ENCODE peak calls at places on chromosomes 6 and 20, in four cellular contexts. I is lower leg skin; M is effector memory CD4-positive, alpha-beta T cell; O is dorsolateral prefrontal cortex. U is an unnamed sample.

GRCh38 chr6:105592329-105592728 is 189.4 kb upstream of the PREP start:
- DNase-seq in I (no peak), M (no peak), O (no peak), U (no peak)

GRCh38 chr20:58984691-58985090 is 3.6 kb downstream of the NELFCD start:
- DNase-seq in I (peak; percentile 74), M (no peak), O (no peak), U (no peak)

GRCh38 chr6:87555506-87555905 is 34.3 kb downstream of the RARS2 start:
- DNase-seq in I (no peak), M (no peak), O (no peak), U (no peak)

GRCh38 chr6:78243519-78243918 is 590.7 kb downstream of the MEI4 start:
- DNase-seq in I (no peak), M (no peak), O (no peak), U (no peak)

GRCh38 chr6:90885611-90886056 is 298.8 kb upstream of the MAP3K7 start:
- DNase-seq in I (no peak), M (no peak), O (no peak), U (no peak)

GRCh38 chr6:22906091-22906549 is 336.8 kb downstream of the HDGFL1 start:
- DNase-seq in I (no peak), M (no peak), O (no peak), U (no peak)

GRCh38 chr6:73556796-73557195 is 36.0 kb upstream of the EEF1A1 start:
- DNase-seq in I (no peak), M (no peak), O (no peak), U (no peak)

GRCh38 chr6:52109073-52109635 is 21.7 kb upstream of the PKHD1 start:
- DNase-seq in I (no peak), M (no peak), O (no peak), U (peak; percentile 50)

GRCh38 chr6:146914563-146915483 is 289.4 kb upstream of the STXBP5 start:
- DNase-seq in I (no peak), M (no peak), O (no peak), U (no peak)

GRCh38 chr6:107216197-107216933 is 101.0 kb upstream of the BEND3 start:
- DNase-seq in I (no peak), M (no peak), O (no peak), U (no peak)

GRCh38 chr6:53937461-53937860 is 142.7 kb downstream of the LRRC1 start:
- DNase-seq in I (no peak), M (no peak), O (no peak), U (no peak)

GRCh38 chr20:51350941-51351631 is 191.4 kb downstream of the NFATC2 start:
- DNase-seq in I (no peak), M (no peak), O (no peak), U (no peak)

GRCh38 chr6:50889912-50890311 is 71.2 kb downstream of the TFAP2B start:
- DNase-seq in I (no peak), M (no peak), O (no peak), U (no peak)

GRCh38 chr6:4102687-4103244 is 23.8 kb upstream of the FAM217A start:
- DNase-seq in I (no peak), M (no peak), O (no peak), U (no peak)

GRCh38 chr20:63819224-63819917 is 11.7 kb downstream of the ZBTB46 start:
- DNase-seq in I (no peak), M (no peak), O (no peak), U (no peak)
- H3K4me3 ChIP-seq in I (no peak overlapping the region), M (no peak overlapping the region), O (no peak overlapping the region), U (no peak overlapping the region)

GRCh38 chr20:22586645-22587310 is 2.4 kb upstream of the FOXA2 start:
- DNase-seq in I (no peak), M (no peak), O (no peak), U (no peak)
- H3K4me3 ChIP-seq in I (no peak overlapping the region), M (no peak overlapping the region), O (no peak overlapping the region), U (no peak overlapping the region)

GRCh38 chr20:62363920-62364851 is 2.9 kb downstream of the LAMA5 start:
- DNase-seq in I (peak; percentile 89), M (no peak), O (no peak), U (no peak)
- H3K4me3 ChIP-seq in I (no peak overlapping the region), M (no peak overlapping the region), O (peak overlapping the region; percentile 10), U (peak overlapping the region; percentile 96)

GRCh38 chr20:45857836-45858250 is 429 bp downstream of the ZSWIM3 start:
- DNase-seq in I (no peak), M (no peak), O (no peak), U (no peak)
- H3K4me3 ChIP-seq in I (peak overlapping the region; percentile 38), M (peak overlapping the region; percentile 89), O (peak overlapping the region; percentile 96), U (peak overlapping the region; percentile 90)

GRCh38 chr6:35665573-35665972 is 23.1 kb downstream of the FKBP5 start:
- DNase-seq in I (no peak), M (no peak), O (no peak), U (no peak)

GRCh38 chr6:35668708-35669440 is 19.8 kb downstream of the FKBP5 start:
- DNase-seq in I (no peak), M (no peak), O (no peak), U (no peak)

GRCh38 chr6:35664945-35665344 is 23.8 kb downstream of the FKBP5 start:
- DNase-seq in I (no peak), M (no peak), O (no peak), U (no peak)

GRCh38 chr6:35669441-35669776 is 19.3 kb downstream of the FKBP5 start:
- DNase-seq in I (no peak), M (no peak), O (no peak), U (no peak)

GRCh38 chr6:35668096-35668495 is 20.6 kb downstream of the FKBP5 start:
- DNase-seq in I (no peak), M (no peak), O (no peak), U (no peak)
- H3K4me3 ChIP-seq in I (no peak overlapping the region), M (no peak overlapping the region), O (no peak overlapping the region), U (peak overlapping the region; percentile 8)

DNA sequence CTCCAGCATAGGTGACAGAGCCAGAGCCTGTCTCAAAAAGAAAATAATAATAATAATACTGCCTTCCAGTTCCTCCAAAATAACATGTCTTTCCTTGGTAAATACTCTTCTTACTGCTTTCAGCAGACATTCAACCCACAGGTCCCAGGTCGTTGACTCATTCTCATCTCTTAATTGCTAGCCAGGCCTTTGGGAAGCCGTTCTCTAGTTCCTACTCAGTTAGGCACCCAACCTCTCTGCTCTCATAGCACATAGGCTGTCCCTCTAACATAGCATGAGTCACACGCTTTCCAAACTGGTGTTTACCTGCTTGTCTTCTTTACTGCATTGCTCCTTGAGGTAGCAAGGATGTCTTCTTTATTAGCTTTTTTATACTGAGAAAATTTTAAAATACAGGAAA is 98.8 kb downstream of the LAMA2 start:
- DNase-seq in I (no peak), M (no peak), O (no peak), U (no peak)
- H3K4me3 ChIP-seq in I (no peak overlapping the region), M (no peak overlapping the region), O (no peak overlapping the region), U (no peak overlapping the region)

GRCh38 chr6:29746050-29746449 is 22.8 kb downstream of the HLA-F start:
- DNase-seq in I (peak; percentile 40), M (no peak), O (no peak), U (no peak)

GRCh38 chr6:29748391-29749352 is 25.4 kb downstream of the HLA-F start:
- DNase-seq in I (peak; percentile 99), M (peak; percentile 78), O (peak; percentile 93), U (peak; percentile 98)

GRCh38 chr6:29749668-29750067 is 26.4 kb downstream of the HLA-F start:
- DNase-seq in I (no peak), M (no peak), O (no peak), U (no peak)

GRCh38 chr6:29746846-29747687 is 23.8 kb downstream of the HLA-F start:
- DNase-seq in I (peak; percentile 1), M (no peak), O (no peak), U (no peak)

GRCh38 chr6:29747688-29748250 is 24.5 kb downstream of the HLA-F start:
- DNase-seq in I (peak; percentile 81), M (no peak), O (no peak), U (no peak)
- H3K4me3 ChIP-seq in I (no peak overlapping the region), M (peak overlapping the region; percentile 89), O (peak overlapping the region; percentile 63), U (peak overlapping the region; percentile 93)

GRCh38 chr6:142845624-142846458 is 99.1 kb downstream of the HIVEP2 start:
- DNase-seq in I (peak; percentile 95), M (peak; percentile 41), O (peak; percentile 78), U (no peak)
- H3K4me3 ChIP-seq in I (no peak overlapping the region), M (peak overlapping the region; percentile 50), O (peak overlapping the region; percentile 47), U (peak overlapping the region; percentile 39)

U was measured in esophagus muscularis mucosa.